ENCODE peak calls at places on chromosomes 13 and 19, in nine cellular contexts. V is T47D; C is cardiac muscle cell; A is endothelial cell; X is mammary epithelial cell; U is NCI-H1105 treated with DMSO at 0.1 percent for 48 hours; F is left lobe of liver; S is stimulated activated CD4-positive, alpha-beta T cell treated with anti-CD3 and anti-CD28 coated beads, TNF-alpha, amount 100 ng/mL, for 24 hours; R is stimulated activated CD8-positive, alpha-beta memory T cell treated with anti-CD3 and anti-CD28 coated beads, Interleukin-12 subunit alpha, Interleukin-12 subunit beta, amount 100 ng/mL, for 4 hours. Y is an unnamed sample.

GRCh38 chr13:20489185-20489820 is 36.4 kb downstream of the CRYL1 start:
- DNase-seq in V (peak), C (no peak), A (no peak), X (no peak), U (no peak), F (no peak), S (no peak), R (no peak), Y (no peak)

GRCh38 chr13:41696163-41697003 is 239.0 kb downstream of the RGCC start:
- DNase-seq in V (peak), C (peak), A (no peak), X (peak), U (no peak), F (no peak), S (no peak), R (no peak), Y (no peak)

GRCh38 chr13:109243311-109243951 is 543.0 kb downstream of the IRS2 start:
- DNase-seq in V (peak), C (peak), A (no peak), X (peak), U (no peak), F (no peak), S (no peak), R (no peak), Y (no peak)

GRCh38 chr19:13398780-13399726 is 107.2 kb downstream of the CACNA1A start:
- DNase-seq in V (no peak), C (peak), A (no peak), X (peak), U (no peak), F (no peak), S (no peak), R (no peak), Y (no peak)

GRCh38 chr13:110216006-110216402 is 91.0 kb downstream of the COL4A1 start:
- DNase-seq in V (no peak), C (no peak), A (no peak), X (no peak), U (no peak), F (no peak), S (no peak), R (no peak), Y (no peak)

GRCh38 chr19:4390017-4390861 is 10.1 kb downstream of the SH3GL1 start:
- DNase-seq in V (no peak), C (peak), A (peak), X (peak), U (no peak), F (peak), S (no peak), R (no peak), Y (peak)

GRCh38 chr19:53959176-53959757 is 3.5 kb upstream of the CACNG8 start:
- DNase-seq in V (no peak), C (peak), A (no peak), X (no peak), U (no peak), F (no peak), S (no peak), R (no peak), Y (no peak)

GRCh38 chr13:50995870-50996269 is 86.3 kb downstream of the RNASEH2B start:
- DNase-seq in V (no peak), C (no peak), A (no peak), X (no peak), U (no peak), F (no peak), S (no peak), R (no peak), Y (no peak)

GRCh38 chr19:13079542-13079986 is 23.1 kb downstream of the LYL1 start:
- DNase-seq in V (no peak), C (peak), A (no peak), X (no peak), U (no peak), F (no peak), S (no peak), R (no peak), Y (no peak)

GRCh38 chr13:25847145-25847544 is 204.7 kb downstream of the SHISA2 start:
- DNase-seq in V (no peak), C (no peak), A (no peak), X (no peak), U (no peak), F (no peak), S (no peak), R (no peak), Y (no peak)

GRCh38 chr13:98845726-98846125 is 93.3 kb upstream of the SLC15A1 start:
- DNase-seq in V (no peak), C (no peak), A (no peak), X (no peak), U (no peak), F (no peak), S (no peak), R (no peak), Y (no peak)

GRCh38 chr19:10690351-10690781 is 10.9 kb upstream of the QTRT1 start:
- DNase-seq in V (no peak), C (peak), A (no peak), X (peak), U (no peak), F (no peak), S (no peak), R (no peak), Y (no peak)

GRCh38 chr13:97043302-97043701 is 49.0 kb upstream of the OXGR1 start:
- DNase-seq in V (no peak), C (peak), A (no peak), X (peak), U (no peak), F (no peak), S (no peak), R (no peak), Y (no peak)

GRCh38 chr13:33455291-33455690 is 169.7 kb upstream of the STARD13 start:
- DNase-seq in V (no peak), C (no peak), A (no peak), X (no peak), U (no peak), F (no peak), S (no peak), R (no peak), Y (no peak)

GRCh38 chr19:13150919-13151604 is 851 bp downstream of the IER2 start:
- DNase-seq in V (peak), C (peak), A (peak), X (no peak), U (no peak), F (peak), S (no peak), R (peak), Y (no peak)

GRCh38 chr19:14091885-14092462 is 1.4 kb upstream of the SAMD1 start:
- DNase-seq in V (no peak), C (no peak), A (no peak), X (no peak), U (peak), F (no peak), S (no peak), R (peak), Y (no peak)

GRCh38 chr19:743168-743687 is 7.7 kb upstream of the MISP start:
- DNase-seq in V (no peak), C (peak), A (no peak), X (no peak), U (peak), F (no peak), S (no peak), R (no peak), Y (no peak)

GRCh38 chr19:12255372-12255771 is 39.3 kb downstream of the ZNF44 start:
- DNase-seq in V (no peak), C (no peak), A (no peak), X (no peak), U (no peak), F (no peak), S (no peak), R (no peak), Y (no peak)

GRCh38 chr13:73215807-73216206 is 157.0 kb downstream of the KLF5 start:
- DNase-seq in V (peak), C (peak), A (no peak), X (peak), U (no peak), F (no peak), S (no peak), R (no peak), Y (no peak)

GRCh38 chr13:32255744-32256120 is 59.4 kb downstream of the ZAR1L start:
- DNase-seq in V (no peak), C (peak), A (no peak), X (no peak), U (no peak), F (no peak), S (no peak), R (no peak), Y (no peak)

GRCh38 chr19:2261438-2262172 is 5.4 kb upstream of the JSRP1 start:
- DNase-seq in V (no peak), C (peak), A (no peak), X (no peak), U (no peak), F (no peak), S (no peak), R (no peak), Y (no peak)

GRCh38 chr19:41137056-41137455 is 22.8 kb downstream of the CYP2F1 start:
- DNase-seq in V (no peak), C (no peak), A (no peak), X (no peak), U (no peak), F (no peak), S (no peak), R (no peak), Y (no peak)

GRCh38 chr13:93948523-93948922 is 531.0 kb downstream of the DCT start:
- DNase-seq in V (no peak), C (no peak), A (no peak), X (no peak), U (no peak), F (no peak), S (no peak), R (no peak), Y (no peak)

GRCh38 chr19:6259312-6259861 is 20.4 kb downstream of the MLLT1 start:
- DNase-seq in V (peak), C (no peak), A (no peak), X (no peak), U (no peak), F (peak), S (no peak), R (no peak), Y (peak)

GRCh38 chr19:28242317-28242927 is 970.5 kb downstream of the UQCRFS1 start:
- DNase-seq in V (peak), C (peak), A (peak), X (peak), U (peak), F (no peak), S (no peak), R (no peak), Y (no peak)

GRCh38 chr19:30334841-30335240 is 37.3 kb upstream of the ZNF536 start:
- DNase-seq in V (no peak), C (no peak), A (no peak), X (no peak), U (no peak), F (peak), S (no peak), R (no peak), Y (no peak)

GRCh38 chr19:44476559-44477408 is 23.5 kb downstream of the ZNF180 start:
- DNase-seq in V (peak), C (peak), A (no peak), X (peak), U (peak), F (no peak), S (no peak), R (no peak), Y (no peak)

GRCh38 chr13:44884076-44884729 is 105.1 kb downstream of the NUFIP1 start:
- DNase-seq in V (no peak), C (peak), A (no peak), X (peak), U (no peak), F (no peak), S (no peak), R (no peak), Y (no peak)

GRCh38 chr13:49346460-49346859 is 97.4 kb downstream of the CAB39L start:
- DNase-seq in V (no peak), C (no peak), A (no peak), X (no peak), U (no peak), F (no peak), S (no peak), R (no peak), Y (no peak)

GRCh38 chr13:53844747-53845146 is 816.1 kb downstream of the OLFM4 start:
- DNase-seq in V (no peak), C (no peak), A (no peak), X (no peak), U (no peak), F (no peak), S (no peak), R (no peak), Y (no peak)

GRCh38 chr13:49604570-49604969 is 19.2 kb upstream of the RCBTB1 start:
- DNase-seq in V (no peak), C (no peak), A (no peak), X (no peak), U (no peak), F (no peak), S (no peak), R (no peak), Y (no peak)

GRCh38 chr13:105464249-105464648 is 1071.2 kb downstream of the EFNB2 start:
- DNase-seq in V (no peak), C (no peak), A (no peak), X (peak), U (no peak), F (no peak), S (no peak), R (no peak), Y (no peak)

GRCh38 chr19:37361994-37362393 is 8.9 kb upstream of the ZNF527 start:
- DNase-seq in V (no peak), C (peak), A (no peak), X (no peak), U (no peak), F (no peak), S (no peak), R (no peak), Y (no peak)

GRCh38 chr19:45762870-45763631 is 6.0 kb downstream of the SIX5 start:
- DNase-seq in V (no peak), C (no peak), A (no peak), X (no peak), U (no peak), F (no peak), S (no peak), R (no peak), Y (no peak)

GRCh38 chr13:108700421-108701170 is 71.2 kb downstream of the MYO16 start:
- DNase-seq in V (peak), C (no peak), A (no peak), X (peak), U (no peak), F (no peak), S (no peak), R (no peak), Y (no peak)

Y was measured in aorta.